ENCODE peak calls at places on chromosomes 4 and X, in seven cellular contexts. I is tibial nerve, J is HepG2, E is SK-N-SH, Z is A549, T is suprapubic skin, F is stomach. A is an unnamed sample.

GRCh38 chr4:42331914-42332368 is 65.3 kb upstream of the SHISA3 start:
- DNase-seq in I (peak), J (no peak), E (no peak), Z (peak), T (no peak), F (no peak), A (peak)

GRCh38 chr4:52868138-52868537 is 6.0 kb downstream of the RASL11B start:
- DNase-seq in I (no peak), J (no peak), E (peak), Z (no peak), T (no peak), F (no peak), A (no peak)

GRCh38 chr4:113872426-113873260 is 106.8 kb downstream of the ARSJ start:
- DNase-seq in I (no peak), J (no peak), E (no peak), Z (no peak), T (no peak), F (no peak), A (no peak)

GRCh38 chr4:74320559-74321118 is 12.4 kb downstream of the EPGN start:
- DNase-seq in I (no peak), J (peak), E (peak), Z (peak), T (no peak), F (peak), A (no peak)

GRCh38 chrX:12955882-12956703 is 18.8 kb upstream of the TMSB4X start:
- DNase-seq in I (no peak), J (peak), E (no peak), Z (peak), T (no peak), F (peak), A (no peak)

GRCh38 chr4:47664051-47664826 is 173.6 kb downstream of the CORIN start:
- DNase-seq in I (no peak), J (no peak), E (no peak), Z (no peak), T (no peak), F (no peak), A (no peak)

GRCh38 chr4:23484689-23485088 is 405.2 kb downstream of the PPARGC1A start:
- DNase-seq in I (no peak), J (no peak), E (no peak), Z (no peak), T (no peak), F (no peak), A (no peak)

GRCh38 chr4:99090511-99090910 is 1.9 kb upstream of the ADH5 start:
- DNase-seq in I (no peak), J (no peak), E (no peak), Z (no peak), T (no peak), F (no peak), A (no peak)

GRCh38 chr4:159282944-159283343 is 180.1 kb downstream of the RAPGEF2 start:
- DNase-seq in I (no peak), J (peak), E (no peak), Z (no peak), T (no peak), F (no peak), A (no peak)

GRCh38 chr4:68129793-68130192 is at the start of gene TMPRSS11F:
- DNase-seq in I (no peak), J (no peak), E (no peak), Z (no peak), T (no peak), F (no peak), A (no peak)

DNA sequence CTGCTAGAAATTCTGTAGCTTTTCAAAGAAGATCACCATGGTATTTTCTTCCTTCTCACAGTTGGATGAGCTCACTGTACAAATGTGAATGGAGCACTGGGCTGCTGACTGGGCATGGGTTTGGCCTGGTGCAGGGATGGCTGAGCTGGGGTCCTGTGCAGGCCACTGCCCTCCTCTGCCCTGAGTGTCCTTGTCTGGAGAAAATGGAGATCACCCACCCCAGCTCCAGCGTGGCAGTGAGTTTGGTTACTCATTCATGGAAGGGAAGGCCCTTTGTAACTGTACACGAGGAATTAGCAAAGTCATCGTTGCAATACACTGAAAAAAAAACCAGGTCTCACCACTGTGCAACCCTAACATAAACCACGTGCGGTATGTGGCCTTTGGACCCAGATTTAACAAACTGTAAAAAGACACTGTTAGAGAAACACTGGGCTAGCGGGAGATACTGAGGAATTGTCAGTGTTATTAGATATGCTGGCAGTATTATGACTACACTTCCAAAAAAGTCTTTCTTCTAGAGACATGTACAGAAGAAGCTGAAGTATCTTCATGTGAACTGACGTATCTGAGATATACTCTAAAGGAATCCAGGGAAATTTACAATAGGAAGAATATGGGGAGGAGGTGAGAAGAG is 16.1 kb upstream of the TBC1D14 start:
- DNase-seq in I (no peak), J (peak), E (no peak), Z (peak), T (no peak), F (peak), A (peak)
- TF ChIP-seq EP300 in I (no peak), J (peak), E (no peak), Z (peak), T (no peak), F (no peak), A (no peak)

GRCh38 chr4:145876531-145877180 is 62.0 kb downstream of the ZNF827 start:
- DNase-seq in I (no peak), J (no peak), E (no peak), Z (no peak), T (no peak), F (no peak), A (no peak)

GRCh38 chr4:145881585-145881984 is 57.0 kb downstream of the ZNF827 start:
- DNase-seq in I (no peak), J (no peak), E (no peak), Z (no peak), T (no peak), F (no peak), A (no peak)

GRCh38 chr4:145879598-145879997 is 59.0 kb downstream of the ZNF827 start:
- DNase-seq in I (no peak), J (no peak), E (no peak), Z (no peak), T (no peak), F (no peak), A (no peak)

GRCh38 chr4:145880355-145880960 is 58.2 kb downstream of the ZNF827 start:
- DNase-seq in I (no peak), J (no peak), E (no peak), Z (no peak), T (no peak), F (no peak), A (no peak)

GRCh38 chr4:145878501-145879435 is 59.9 kb downstream of the ZNF827 start:
- DNase-seq in I (no peak), J (no peak), E (peak), Z (no peak), T (no peak), F (no peak), A (no peak)
- H3K27ac ChIP-seq in I (no peak), J (no peak), E (no peak), Z (peak), T (no peak), F (peak), A (peak)

GRCh38 chr4:138948918-138949317 is 66.7 kb upstream of the NOCT start:
- DNase-seq in I (no peak), J (no peak), E (no peak), Z (no peak), T (no peak), F (no peak), A (no peak)
- TF ChIP-seq EP300 in I (no peak), J (no peak), E (no peak), Z (no peak), T (no peak), F (no peak), A (no peak)

DNA sequence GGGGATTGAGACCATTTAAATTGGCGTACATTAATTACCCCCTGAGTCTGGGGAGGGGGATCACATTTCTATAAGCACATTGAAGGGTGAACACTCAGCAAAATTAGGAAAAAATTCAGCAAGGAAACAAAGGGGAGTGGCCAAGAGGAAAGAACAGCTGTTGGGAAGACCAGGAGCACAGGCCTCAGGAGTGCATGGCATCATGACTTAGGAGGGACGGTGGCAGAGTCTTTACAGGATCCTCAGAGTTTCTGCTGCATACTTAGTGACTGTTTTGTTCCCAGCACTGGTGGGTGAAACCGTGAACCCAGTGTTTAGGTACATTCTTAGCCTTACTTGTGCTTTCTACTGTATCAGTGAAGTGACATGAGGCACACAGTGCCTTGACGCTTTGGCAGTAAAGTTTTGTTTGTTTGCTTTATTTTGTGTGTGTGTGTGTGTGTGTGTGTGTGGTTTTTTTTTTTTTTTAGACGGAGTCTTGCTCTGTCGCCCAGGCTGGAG is 121.3 kb downstream of the CBR4 start:
- DNase-seq in I (no peak), J (no peak), E (no peak), Z (no peak), T (no peak), F (no peak), A (no peak)
- H3K27ac ChIP-seq in I (no peak), J (no peak), E (peak), Z (no peak), T (no peak), F (peak), A (no peak)

GRCh38 chr4:116537828-116538227 is 547.5 kb downstream of the TRAM1L1 start:
- DNase-seq in I (no peak), J (no peak), E (no peak), Z (no peak), T (no peak), F (no peak), A (no peak)
- TF ChIP-seq EP300 in I (no peak), J (no peak), E (no peak), Z (no peak), T (no peak), F (no peak), A (no peak)

DNA sequence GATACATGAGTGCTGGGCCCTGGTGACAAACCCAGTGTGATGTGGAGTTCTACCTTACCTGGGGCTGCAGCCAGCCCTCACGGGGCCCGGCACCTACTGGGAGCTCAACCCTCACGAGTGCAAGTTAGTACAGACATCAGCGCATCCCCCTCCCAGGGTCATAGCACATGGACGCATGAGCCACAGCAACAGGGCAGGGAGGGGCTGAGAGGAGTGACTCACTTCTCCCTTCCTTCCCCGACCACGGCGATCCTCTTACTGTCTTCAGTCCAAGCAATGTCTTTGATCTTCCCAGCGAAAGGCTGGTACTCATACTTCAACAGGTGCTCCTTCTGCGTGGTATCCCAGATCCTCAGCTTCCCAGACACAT is 17.8 kb downstream of the WDR1 start:
- DNase-seq in I (no peak), J (no peak), E (no peak), Z (no peak), T (no peak), F (no peak), A (no peak)
- H3K27ac ChIP-seq in I (peak), J (no peak), E (peak), Z (peak), T (no peak), F (peak), A (peak)